ENCODE peak calls at places on chromosomes 12 and 14, in eight cellular contexts. One of them, this sample, is unnamed.

GRCh38 chr12:70059373-70059772 is 183.9 kb upstream of the CNOT2 start:
- DNase-seq in right lobe of liver: no peak
- DNase-seq in aorta: no peak
- DNase-seq in left ventricle myocardium inferior: no peak
- DNase-seq in ovary: no peak
- DNase-seq in thoracic aorta: no peak
- DNase-seq in body of pancreas: no peak
- DNase-seq in psoas muscle: no peak
- DNase-seq in this sample: no peak

GRCh38 chr14:42130809-42131208 is 524.1 kb downstream of the LRFN5 start:
- DNase-seq in right lobe of liver: no peak
- DNase-seq in aorta: no peak
- DNase-seq in left ventricle myocardium inferior: no peak
- DNase-seq in ovary: no peak
- DNase-seq in thoracic aorta: no peak
- DNase-seq in body of pancreas: no peak
- DNase-seq in psoas muscle: no peak
- DNase-seq in this sample: no peak

GRCh38 chr12:121530600-121531355 is 50.0 kb downstream of the KDM2B start:
- DNase-seq in right lobe of liver: no peak
- DNase-seq in aorta: peak; percentile 86
- DNase-seq in left ventricle myocardium inferior: peak; percentile 78
- DNase-seq in ovary: peak; percentile 69
- DNase-seq in thoracic aorta: peak; percentile 36
- DNase-seq in body of pancreas: peak; percentile 45
- DNase-seq in psoas muscle: peak; percentile 78
- DNase-seq in this sample: peak; percentile 95

GRCh38 chr12:64696065-64696741 is 63.0 kb downstream of the GNS start:
- DNase-seq in right lobe of liver: no peak
- DNase-seq in aorta: no peak
- DNase-seq in left ventricle myocardium inferior: no peak
- DNase-seq in ovary: no peak
- DNase-seq in thoracic aorta: no peak
- DNase-seq in body of pancreas: no peak
- DNase-seq in psoas muscle: no peak
- DNase-seq in this sample: no peak

GRCh38 chr14:75132374-75133086 is 5.7 kb upstream of the NEK9 start:
- DNase-seq in right lobe of liver: no peak
- DNase-seq in aorta: no peak
- DNase-seq in left ventricle myocardium inferior: no peak
- DNase-seq in ovary: no peak
- DNase-seq in thoracic aorta: no peak
- DNase-seq in body of pancreas: peak; percentile 54
- DNase-seq in psoas muscle: no peak
- DNase-seq in this sample: no peak

GRCh38 chr14:21476526-21476924 is 234 bp downstream of the RAB2B start:
- DNase-seq in right lobe of liver: peak; percentile 93
- DNase-seq in aorta: peak; percentile 89
- DNase-seq in left ventricle myocardium inferior: peak; percentile 88
- DNase-seq in ovary: peak; percentile 87
- DNase-seq in thoracic aorta: peak; percentile 55
- DNase-seq in body of pancreas: peak; percentile 93
- DNase-seq in psoas muscle: peak; percentile 91
- DNase-seq in this sample: peak; percentile 94

GRCh38 chr12:52223411-52224039 is 9.5 kb upstream of the KRT7 start:
- DNase-seq in right lobe of liver: no peak
- DNase-seq in aorta: no peak
- DNase-seq in left ventricle myocardium inferior: no peak
- DNase-seq in ovary: no peak
- DNase-seq in thoracic aorta: no peak
- DNase-seq in body of pancreas: no peak
- DNase-seq in psoas muscle: no peak
- DNase-seq in this sample: no peak

GRCh38 chr14:20866963-20867362 is 24.2 kb upstream of the RNASE3 start:
- DNase-seq in right lobe of liver: no peak
- DNase-seq in aorta: no peak
- DNase-seq in left ventricle myocardium inferior: no peak
- DNase-seq in ovary: no peak
- DNase-seq in thoracic aorta: no peak
- DNase-seq in body of pancreas: peak; percentile 40
- DNase-seq in psoas muscle: no peak
- DNase-seq in this sample: no peak

GRCh38 chr14:105421723-105422615 is 2.3 kb downstream of the MTA1 start:
- DNase-seq in right lobe of liver: no peak
- DNase-seq in aorta: no peak
- DNase-seq in left ventricle myocardium inferior: no peak
- DNase-seq in ovary: no peak
- DNase-seq in thoracic aorta: no peak
- DNase-seq in body of pancreas: no peak
- DNase-seq in psoas muscle: peak; percentile 51
- DNase-seq in this sample: no peak

DNA sequence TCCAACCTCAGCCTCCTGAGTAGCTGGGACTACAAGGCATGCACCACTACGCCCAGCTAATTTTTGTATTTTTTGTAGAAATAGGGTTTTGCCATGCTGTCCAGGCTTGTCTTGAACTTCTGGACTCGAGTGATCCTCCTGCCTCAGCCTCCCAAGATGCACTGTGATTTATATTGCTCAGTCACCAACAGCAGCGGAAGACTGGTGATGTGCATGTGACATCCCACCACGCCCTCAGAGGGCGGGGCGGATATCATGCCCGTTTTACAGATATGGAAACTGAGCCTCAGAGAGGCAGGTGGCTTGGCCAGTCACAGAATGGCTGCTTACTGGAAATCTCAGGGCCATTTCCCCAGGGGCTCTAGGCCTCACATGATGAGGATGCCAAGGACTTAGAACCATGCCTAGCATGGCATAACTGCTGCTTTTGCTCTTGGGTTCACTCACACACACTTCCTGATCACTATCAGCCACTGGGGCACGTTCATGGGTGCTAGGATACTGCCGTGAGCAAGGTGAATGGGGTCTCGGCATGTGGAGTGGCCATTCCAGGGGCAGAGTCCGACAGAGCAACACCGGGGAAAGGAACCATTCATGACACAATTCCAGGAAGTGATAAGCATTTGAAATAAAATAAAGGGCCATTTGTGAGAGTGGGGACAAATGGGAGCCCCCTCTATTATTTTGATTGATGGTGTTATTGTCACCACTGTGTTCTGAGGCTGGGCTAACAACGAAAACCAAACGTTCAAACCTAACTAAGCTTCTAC is 31.9 kb downstream of the RBM19 start:
- DNase-seq in right lobe of liver: no peak
- DNase-seq in aorta: no peak
- DNase-seq in left ventricle myocardium inferior: no peak
- DNase-seq in ovary: no peak
- DNase-seq in thoracic aorta: no peak
- DNase-seq in body of pancreas: no peak
- DNase-seq in psoas muscle: no peak
- DNase-seq in this sample: no peak
- H3K36me3 ChIP-seq in right lobe of liver: peaks cover 9% of the 10 kb centered on the region
- H3K36me3 ChIP-seq in aorta: peaks cover 8% of the 10 kb centered on the region
- H3K36me3 ChIP-seq in left ventricle myocardium inferior: peaks cover 70% of the 10 kb centered on the region
- H3K36me3 ChIP-seq in ovary: no peaks in the 10 kb centered on the region
- H3K36me3 ChIP-seq in thoracic aorta: peaks cover 13% of the 10 kb centered on the region
- H3K36me3 ChIP-seq in body of pancreas: no peaks in the 10 kb centered on the region
- H3K36me3 ChIP-seq in psoas muscle: peaks cover 2% of the 10 kb centered on the region
- H3K36me3 ChIP-seq in this sample: no peaks in the 10 kb centered on the region

GRCh38 chr14:95256776-95257060 is 63.0 kb downstream of the CLMN start:
- DNase-seq in right lobe of liver: no peak
- DNase-seq in aorta: no peak
- DNase-seq in left ventricle myocardium inferior: no peak
- DNase-seq in ovary: no peak
- DNase-seq in thoracic aorta: no peak
- DNase-seq in body of pancreas: no peak
- DNase-seq in psoas muscle: no peak
- DNase-seq in this sample: no peak

GRCh38 chr14:95255013-95255412 is 64.7 kb downstream of the CLMN start:
- DNase-seq in right lobe of liver: no peak
- DNase-seq in aorta: no peak
- DNase-seq in left ventricle myocardium inferior: no peak
- DNase-seq in ovary: no peak
- DNase-seq in thoracic aorta: no peak
- DNase-seq in body of pancreas: no peak
- DNase-seq in psoas muscle: no peak
- DNase-seq in this sample: no peak

GRCh38 chr14:95257521-95257920 is 62.2 kb downstream of the CLMN start:
- DNase-seq in right lobe of liver: no peak
- DNase-seq in aorta: no peak
- DNase-seq in left ventricle myocardium inferior: no peak
- DNase-seq in ovary: no peak
- DNase-seq in thoracic aorta: no peak
- DNase-seq in body of pancreas: no peak
- DNase-seq in psoas muscle: no peak
- DNase-seq in this sample: no peak

GRCh38 chr14:95255487-95255886 is 64.2 kb downstream of the CLMN start:
- DNase-seq in right lobe of liver: no peak
- DNase-seq in aorta: peak; percentile 56
- DNase-seq in left ventricle myocardium inferior: no peak
- DNase-seq in ovary: no peak
- DNase-seq in thoracic aorta: no peak
- DNase-seq in body of pancreas: peak; percentile 81
- DNase-seq in psoas muscle: no peak
- DNase-seq in this sample: peak; percentile 33

DNA sequence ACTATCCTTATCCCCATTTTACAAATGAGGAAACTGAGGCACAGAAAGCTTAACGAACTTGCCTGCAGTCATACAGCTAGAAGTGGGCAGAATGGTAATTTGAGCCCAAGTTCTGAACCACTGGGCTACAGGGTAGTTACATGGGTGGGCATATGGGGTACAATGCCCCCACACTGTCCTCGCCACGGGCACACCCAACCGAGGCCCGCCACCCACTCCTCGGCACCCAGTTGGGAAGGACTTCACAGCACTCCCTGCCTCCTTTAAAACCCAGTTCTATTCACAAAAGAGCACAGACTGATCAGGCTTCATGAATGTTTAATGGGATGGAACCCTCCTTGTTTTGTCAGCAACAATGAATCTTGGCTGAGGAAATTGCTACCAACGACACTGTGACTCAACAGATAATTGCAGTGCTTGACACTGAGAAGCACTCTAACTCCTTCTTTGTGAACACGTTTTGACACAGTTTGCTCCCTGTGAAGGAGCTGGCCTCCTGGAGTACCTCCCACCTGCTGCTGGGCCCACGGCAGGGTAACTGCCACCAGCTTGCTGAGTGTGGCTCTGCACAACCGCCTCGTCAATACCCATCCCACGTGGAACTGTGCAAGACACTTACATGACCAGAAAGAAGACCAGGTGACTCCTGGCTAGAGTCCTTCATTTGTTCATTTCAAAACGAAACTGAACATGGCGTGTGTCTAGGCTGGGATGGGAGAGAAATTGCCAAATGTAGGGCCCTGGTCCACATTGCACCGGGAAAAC is 63.5 kb downstream of the CLMN start:
- DNase-seq in right lobe of liver: no peak
- DNase-seq in aorta: no peak
- DNase-seq in left ventricle myocardium inferior: no peak
- DNase-seq in ovary: no peak
- DNase-seq in thoracic aorta: no peak
- DNase-seq in body of pancreas: no peak
- DNase-seq in psoas muscle: no peak
- DNase-seq in this sample: no peak
- H3K27ac ChIP-seq in right lobe of liver: no peak overlapping the region
- H3K27ac ChIP-seq in aorta: no peak overlapping the region
- H3K27ac ChIP-seq in left ventricle myocardium inferior: no peak overlapping the region
- H3K27ac ChIP-seq in ovary: no peak overlapping the region
- H3K27ac ChIP-seq in thoracic aorta: no peak overlapping the region
- H3K27ac ChIP-seq in body of pancreas: no peak overlapping the region
- H3K27ac ChIP-seq in psoas muscle: no peak overlapping the region
- H3K27ac ChIP-seq in this sample: no peak overlapping the region

GRCh38 chr12:124821252-124822200 is 42.1 kb downstream of the SCARB1 start:
- DNase-seq in right lobe of liver: peak; percentile 85
- DNase-seq in aorta: no peak
- DNase-seq in left ventricle myocardium inferior: no peak
- DNase-seq in ovary: no peak
- DNase-seq in thoracic aorta: no peak
- DNase-seq in body of pancreas: no peak
- DNase-seq in psoas muscle: no peak
- DNase-seq in this sample: no peak

GRCh38 chr12:124827588-124828184 is 36.0 kb downstream of the SCARB1 start:
- DNase-seq in right lobe of liver: peak; percentile 74
- DNase-seq in aorta: no peak
- DNase-seq in left ventricle myocardium inferior: no peak
- DNase-seq in ovary: no peak
- DNase-seq in thoracic aorta: no peak
- DNase-seq in body of pancreas: no peak
- DNase-seq in psoas muscle: no peak
- DNase-seq in this sample: peak; percentile 73

GRCh38 chr12:124822218-124822617 is 41.4 kb downstream of the SCARB1 start:
- DNase-seq in right lobe of liver: no peak
- DNase-seq in aorta: no peak
- DNase-seq in left ventricle myocardium inferior: no peak
- DNase-seq in ovary: no peak
- DNase-seq in thoracic aorta: no peak
- DNase-seq in body of pancreas: no peak
- DNase-seq in psoas muscle: no peak
- DNase-seq in this sample: no peak

GRCh38 chr12:124823272-124823970 is 40.2 kb downstream of the SCARB1 start:
- DNase-seq in right lobe of liver: no peak
- DNase-seq in aorta: no peak
- DNase-seq in left ventricle myocardium inferior: no peak
- DNase-seq in ovary: no peak
- DNase-seq in thoracic aorta: no peak
- DNase-seq in body of pancreas: no peak
- DNase-seq in psoas muscle: no peak
- DNase-seq in this sample: no peak

GRCh38 chr12:124824195-124824594 is 39.5 kb downstream of the SCARB1 start:
- DNase-seq in right lobe of liver: no peak
- DNase-seq in aorta: no peak
- DNase-seq in left ventricle myocardium inferior: no peak
- DNase-seq in ovary: no peak
- DNase-seq in thoracic aorta: no peak
- DNase-seq in body of pancreas: no peak
- DNase-seq in psoas muscle: no peak
- DNase-seq in this sample: no peak
- H3K4me3 ChIP-seq in right lobe of liver: no peak overlapping the region
- H3K4me3 ChIP-seq in aorta: no peak overlapping the region
- H3K4me3 ChIP-seq in left ventricle myocardium inferior: no peak overlapping the region
- H3K4me3 ChIP-seq in ovary: no peak overlapping the region
- H3K4me3 ChIP-seq in thoracic aorta: no peak overlapping the region
- H3K4me3 ChIP-seq in body of pancreas: no peak overlapping the region
- H3K4me3 ChIP-seq in psoas muscle: no peak overlapping the region
- H3K4me3 ChIP-seq in this sample: no peak overlapping the region

DNA sequence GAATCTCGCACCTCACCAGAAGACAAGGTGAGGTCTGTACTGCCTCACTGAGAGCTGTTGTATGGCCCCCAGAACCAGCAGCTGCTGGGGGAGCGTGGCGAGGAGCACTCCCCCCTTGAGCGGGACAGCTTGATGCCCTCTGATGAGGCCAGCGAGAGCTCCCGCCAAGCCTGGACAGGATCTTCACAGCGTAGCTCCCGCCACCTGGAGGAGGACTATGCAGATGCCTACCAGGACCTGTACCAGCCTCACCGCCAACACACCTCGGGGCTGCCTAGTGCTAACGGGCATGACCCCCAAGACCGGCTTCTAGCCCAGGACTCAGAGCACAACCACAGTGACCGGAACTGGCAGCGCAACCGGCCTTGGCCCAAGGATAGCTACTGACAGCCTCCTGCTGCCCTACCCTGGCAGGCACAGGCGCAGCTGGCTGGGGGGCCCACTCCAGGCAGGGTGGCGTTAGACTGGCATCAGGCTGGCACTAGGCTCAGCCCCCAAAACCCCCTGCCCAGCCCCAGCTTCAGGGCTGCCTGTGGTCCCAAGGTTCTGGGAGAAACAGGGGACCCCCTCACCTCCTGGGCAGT is 9.3 kb downstream of the CACNB3 start:
- DNase-seq in right lobe of liver: no peak
- DNase-seq in aorta: no peak
- DNase-seq in left ventricle myocardium inferior: no peak
- DNase-seq in ovary: no peak
- DNase-seq in thoracic aorta: no peak
- DNase-seq in body of pancreas: no peak
- DNase-seq in psoas muscle: no peak
- DNase-seq in this sample: no peak
- H3K36me3 ChIP-seq in right lobe of liver: peaks cover 21% of the 10 kb centered on the region
- H3K36me3 ChIP-seq in aorta: peaks cover 13% of the 10 kb centered on the region
- H3K36me3 ChIP-seq in left ventricle myocardium inferior: peaks cover 56% of the 10 kb centered on the region
- H3K36me3 ChIP-seq in ovary: no peaks in the 10 kb centered on the region
- H3K36me3 ChIP-seq in thoracic aorta: peaks cover 43% of the 10 kb centered on the region
- H3K36me3 ChIP-seq in body of pancreas: no peaks in the 10 kb centered on the region
- H3K36me3 ChIP-seq in psoas muscle: peaks cover 12% of the 10 kb centered on the region
- H3K36me3 ChIP-seq in this sample: no peaks in the 10 kb centered on the region